ENCODE peak calls at places on chromosomes 5 and 9, in nine cellular contexts. One of them, this sample, is unnamed.

GRCh38 chr9:83775932-83776331 is 41.6 kb downstream of the GKAP1 start:
- DNase-seq in fibroblast of villous mesenchyme: peak
- DNase-seq in CD4-positive, alpha-beta memory T cell: no peak
- DNase-seq in lung: no peak
- DNase-seq in cardiac muscle cell: no peak
- DNase-seq in NCI-H1417: no peak
- DNase-seq in tibial nerve: no peak
- DNase-seq in PC-9: no peak
- DNase-seq in ascending aorta: no peak
- DNase-seq in this sample: no peak

GRCh38 chr5:168364738-168365550 is 73.5 kb downstream of the WWC1 start:
- DNase-seq in lung: peak
- DNase-seq in fibroblast of villous mesenchyme: peak
- DNase-seq in NCI-H1417: no peak
- DNase-seq in PC-9: peak
- DNase-seq in CD4-positive, alpha-beta memory T cell: no peak
- DNase-seq in ascending aorta: peak
- DNase-seq in tibial nerve: no peak
- DNase-seq in cardiac muscle cell: peak
- DNase-seq in this sample: peak

GRCh38 chr5:137609122-137609521 is 110.0 kb upstream of the SPOCK1 start:
- DNase-seq in cardiac muscle cell: no peak
- DNase-seq in fibroblast of villous mesenchyme: peak
- DNase-seq in ascending aorta: no peak
- DNase-seq in lung: peak
- DNase-seq in PC-9: no peak
- DNase-seq in NCI-H1417: no peak
- DNase-seq in CD4-positive, alpha-beta memory T cell: no peak
- DNase-seq in tibial nerve: no peak
- DNase-seq in this sample: no peak

GRCh38 chr5:143340891-143341685 is 62.4 kb downstream of the NR3C1 start:
- DNase-seq in cardiac muscle cell: no peak
- DNase-seq in lung: no peak
- DNase-seq in tibial nerve: no peak
- DNase-seq in ascending aorta: no peak
- DNase-seq in CD4-positive, alpha-beta memory T cell: no peak
- DNase-seq in PC-9: no peak
- DNase-seq in NCI-H1417: no peak
- DNase-seq in fibroblast of villous mesenchyme: no peak
- DNase-seq in this sample: no peak

GRCh38 chr9:107342762-107343161 is 59.7 kb downstream of the RAD23B start:
- DNase-seq in lung: no peak
- DNase-seq in fibroblast of villous mesenchyme: no peak
- DNase-seq in NCI-H1417: no peak
- DNase-seq in tibial nerve: no peak
- DNase-seq in PC-9: no peak
- DNase-seq in ascending aorta: no peak
- DNase-seq in cardiac muscle cell: no peak
- DNase-seq in CD4-positive, alpha-beta memory T cell: no peak
- DNase-seq in this sample: no peak

GRCh38 chr5:65774346-65774745 is 52.3 kb downstream of the NLN start:
- DNase-seq in tibial nerve: no peak
- DNase-seq in lung: no peak
- DNase-seq in ascending aorta: no peak
- DNase-seq in PC-9: peak
- DNase-seq in NCI-H1417: no peak
- DNase-seq in cardiac muscle cell: peak
- DNase-seq in CD4-positive, alpha-beta memory T cell: no peak
- DNase-seq in fibroblast of villous mesenchyme: peak
- DNase-seq in this sample: no peak

GRCh38 chr5:58459276-58459859 is 518 bp downstream of the PLK2 start:
- DNase-seq in NCI-H1417: peak
- DNase-seq in cardiac muscle cell: peak
- DNase-seq in tibial nerve: peak
- DNase-seq in PC-9: no peak
- DNase-seq in CD4-positive, alpha-beta memory T cell: no peak
- DNase-seq in fibroblast of villous mesenchyme: peak
- DNase-seq in ascending aorta: no peak
- DNase-seq in lung: no peak
- DNase-seq in this sample: peak

GRCh38 chr5:52356311-52356918 is 431.3 kb upstream of the ITGA1 start:
- DNase-seq in NCI-H1417: peak
- DNase-seq in tibial nerve: no peak
- DNase-seq in ascending aorta: no peak
- DNase-seq in cardiac muscle cell: peak
- DNase-seq in lung: no peak
- DNase-seq in fibroblast of villous mesenchyme: peak
- DNase-seq in CD4-positive, alpha-beta memory T cell: no peak
- DNase-seq in PC-9: no peak
- DNase-seq in this sample: no peak

GRCh38 chr9:98047002-98047401 is 9.5 kb upstream of the NANS start:
- DNase-seq in PC-9: no peak
- DNase-seq in fibroblast of villous mesenchyme: no peak
- DNase-seq in CD4-positive, alpha-beta memory T cell: no peak
- DNase-seq in NCI-H1417: no peak
- DNase-seq in cardiac muscle cell: no peak
- DNase-seq in tibial nerve: no peak
- DNase-seq in ascending aorta: no peak
- DNase-seq in lung: no peak
- DNase-seq in this sample: no peak

GRCh38 chr5:39755452-39755851 is 330.7 kb upstream of the DAB2 start:
- DNase-seq in lung: no peak
- DNase-seq in CD4-positive, alpha-beta memory T cell: no peak
- DNase-seq in NCI-H1417: no peak
- DNase-seq in fibroblast of villous mesenchyme: peak
- DNase-seq in PC-9: no peak
- DNase-seq in ascending aorta: no peak
- DNase-seq in cardiac muscle cell: no peak
- DNase-seq in tibial nerve: no peak
- DNase-seq in this sample: no peak

GRCh38 chr5:143601917-143602333 is 198.4 kb upstream of the NR3C1 start:
- DNase-seq in fibroblast of villous mesenchyme: no peak
- DNase-seq in lung: no peak
- DNase-seq in NCI-H1417: no peak
- DNase-seq in CD4-positive, alpha-beta memory T cell: peak
- DNase-seq in tibial nerve: no peak
- DNase-seq in PC-9: no peak
- DNase-seq in cardiac muscle cell: no peak
- DNase-seq in ascending aorta: no peak
- DNase-seq in this sample: peak

GRCh38 chr9:95854386-95855015 is 21.0 kb upstream of the ERCC6L2 start:
- DNase-seq in NCI-H1417: no peak
- DNase-seq in CD4-positive, alpha-beta memory T cell: no peak
- DNase-seq in fibroblast of villous mesenchyme: peak
- DNase-seq in tibial nerve: no peak
- DNase-seq in ascending aorta: no peak
- DNase-seq in cardiac muscle cell: no peak
- DNase-seq in PC-9: peak
- DNase-seq in lung: no peak
- DNase-seq in this sample: no peak

GRCh38 chr9:93124793-93125192 is 9.3 kb downstream of the NINJ1 start:
- DNase-seq in PC-9: no peak
- DNase-seq in lung: no peak
- DNase-seq in tibial nerve: no peak
- DNase-seq in NCI-H1417: no peak
- DNase-seq in cardiac muscle cell: no peak
- DNase-seq in ascending aorta: peak
- DNase-seq in CD4-positive, alpha-beta memory T cell: no peak
- DNase-seq in fibroblast of villous mesenchyme: no peak
- DNase-seq in this sample: peak

GRCh38 chr5:73985145-73985544 is 359.1 kb downstream of the ARHGEF28 start:
- DNase-seq in tibial nerve: no peak
- DNase-seq in ascending aorta: no peak
- DNase-seq in CD4-positive, alpha-beta memory T cell: no peak
- DNase-seq in PC-9: peak
- DNase-seq in fibroblast of villous mesenchyme: peak
- DNase-seq in cardiac muscle cell: no peak
- DNase-seq in NCI-H1417: peak
- DNase-seq in lung: no peak
- DNase-seq in this sample: no peak

GRCh38 chr5:87686975-87687374 is 274.2 kb upstream of the CCNH start:
- DNase-seq in fibroblast of villous mesenchyme: no peak
- DNase-seq in lung: no peak
- DNase-seq in ascending aorta: no peak
- DNase-seq in cardiac muscle cell: no peak
- DNase-seq in PC-9: no peak
- DNase-seq in tibial nerve: no peak
- DNase-seq in CD4-positive, alpha-beta memory T cell: no peak
- DNase-seq in NCI-H1417: no peak
- DNase-seq in this sample: no peak

GRCh38 chr9:123406016-123406415 is 50.0 kb downstream of the CRB2 start:
- DNase-seq in PC-9: no peak
- DNase-seq in CD4-positive, alpha-beta memory T cell: no peak
- DNase-seq in NCI-H1417: no peak
- DNase-seq in tibial nerve: no peak
- DNase-seq in lung: no peak
- DNase-seq in cardiac muscle cell: no peak
- DNase-seq in fibroblast of villous mesenchyme: no peak
- DNase-seq in ascending aorta: no peak
- DNase-seq in this sample: no peak

GRCh38 chr5:73214921-73215490 is 42.0 kb downstream of the TMEM174 start:
- DNase-seq in lung: no peak
- DNase-seq in cardiac muscle cell: no peak
- DNase-seq in fibroblast of villous mesenchyme: no peak
- DNase-seq in tibial nerve: no peak
- DNase-seq in NCI-H1417: peak
- DNase-seq in ascending aorta: no peak
- DNase-seq in PC-9: no peak
- DNase-seq in CD4-positive, alpha-beta memory T cell: no peak
- DNase-seq in this sample: no peak

GRCh38 chr9:123523828-123524227 is 167.8 kb downstream of the CRB2 start:
- DNase-seq in CD4-positive, alpha-beta memory T cell: no peak
- DNase-seq in NCI-H1417: no peak
- DNase-seq in fibroblast of villous mesenchyme: no peak
- DNase-seq in tibial nerve: no peak
- DNase-seq in cardiac muscle cell: no peak
- DNase-seq in PC-9: no peak
- DNase-seq in lung: no peak
- DNase-seq in ascending aorta: no peak
- DNase-seq in this sample: no peak

GRCh38 chr5:53035868-53036381 is 46.8 kb downstream of the ITGA2 start:
- DNase-seq in fibroblast of villous mesenchyme: no peak
- DNase-seq in ascending aorta: no peak
- DNase-seq in lung: no peak
- DNase-seq in CD4-positive, alpha-beta memory T cell: no peak
- DNase-seq in tibial nerve: no peak
- DNase-seq in NCI-H1417: no peak
- DNase-seq in cardiac muscle cell: no peak
- DNase-seq in PC-9: no peak
- DNase-seq in this sample: no peak

GRCh38 chr9:6557883-6558282 is 87.6 kb downstream of the GLDC start:
- DNase-seq in fibroblast of villous mesenchyme: no peak
- DNase-seq in NCI-H1417: peak
- DNase-seq in PC-9: no peak
- DNase-seq in tibial nerve: no peak
- DNase-seq in lung: no peak
- DNase-seq in CD4-positive, alpha-beta memory T cell: no peak
- DNase-seq in ascending aorta: no peak
- DNase-seq in cardiac muscle cell: no peak
- DNase-seq in this sample: no peak

GRCh38 chr9:120393386-120394057 is 186.4 kb downstream of the CDK5RAP2 start:
- DNase-seq in PC-9: peak
- DNase-seq in NCI-H1417: no peak
- DNase-seq in fibroblast of villous mesenchyme: peak
- DNase-seq in ascending aorta: no peak
- DNase-seq in cardiac muscle cell: no peak
- DNase-seq in lung: no peak
- DNase-seq in CD4-positive, alpha-beta memory T cell: no peak
- DNase-seq in tibial nerve: no peak
- DNase-seq in this sample: no peak

GRCh38 chr5:16937023-16937379 is 913 bp upstream of the MYO10 start:
- DNase-seq in ascending aorta: no peak
- DNase-seq in fibroblast of villous mesenchyme: no peak
- DNase-seq in tibial nerve: no peak
- DNase-seq in lung: no peak
- DNase-seq in NCI-H1417: peak
- DNase-seq in CD4-positive, alpha-beta memory T cell: no peak
- DNase-seq in cardiac muscle cell: no peak
- DNase-seq in PC-9: peak
- DNase-seq in this sample: no peak

GRCh38 chr9:22097712-22098111 is 88.6 kb upstream of the CDKN2B start:
- DNase-seq in CD4-positive, alpha-beta memory T cell: no peak
- DNase-seq in PC-9: peak
- DNase-seq in fibroblast of villous mesenchyme: peak
- DNase-seq in tibial nerve: no peak
- DNase-seq in NCI-H1417: no peak
- DNase-seq in lung: no peak
- DNase-seq in ascending aorta: no peak
- DNase-seq in cardiac muscle cell: no peak
- DNase-seq in this sample: no peak

GRCh38 chr9:71793386-71794105 is 25.2 kb upstream of the CEMIP2 start:
- DNase-seq in ascending aorta: no peak
- DNase-seq in lung: no peak
- DNase-seq in CD4-positive, alpha-beta memory T cell: no peak
- DNase-seq in PC-9: no peak
- DNase-seq in tibial nerve: no peak
- DNase-seq in cardiac muscle cell: peak
- DNase-seq in fibroblast of villous mesenchyme: no peak
- DNase-seq in NCI-H1417: no peak
- DNase-seq in this sample: no peak

GRCh38 chr5:151574597-151574996 is 16.5 kb downstream of the FAT2 start:
- DNase-seq in CD4-positive, alpha-beta memory T cell: no peak
- DNase-seq in ascending aorta: no peak
- DNase-seq in tibial nerve: no peak
- DNase-seq in lung: no peak
- DNase-seq in PC-9: no peak
- DNase-seq in cardiac muscle cell: no peak
- DNase-seq in NCI-H1417: no peak
- DNase-seq in fibroblast of villous mesenchyme: no peak
- DNase-seq in this sample: no peak

GRCh38 chr9:69313175-69313574 is 11.8 kb upstream of the ENTREP1 start:
- DNase-seq in CD4-positive, alpha-beta memory T cell: no peak
- DNase-seq in PC-9: no peak
- DNase-seq in cardiac muscle cell: no peak
- DNase-seq in tibial nerve: no peak
- DNase-seq in lung: no peak
- DNase-seq in fibroblast of villous mesenchyme: no peak
- DNase-seq in NCI-H1417: no peak
- DNase-seq in ascending aorta: no peak
- DNase-seq in this sample: no peak

GRCh38 chr9:112377087-112377486 is 2.8 kb upstream of the HSDL2 start:
- DNase-seq in fibroblast of villous mesenchyme: peak
- DNase-seq in CD4-positive, alpha-beta memory T cell: peak
- DNase-seq in lung: no peak
- DNase-seq in PC-9: no peak
- DNase-seq in tibial nerve: no peak
- DNase-seq in ascending aorta: no peak
- DNase-seq in cardiac muscle cell: no peak
- DNase-seq in NCI-H1417: no peak
- DNase-seq in this sample: no peak